ENCODE peak calls at places on chromosomes 6 and 20, in ten cellular contexts. B is bronchial epithelial cell; J is EL; Q is stimulated activated CD8-positive, alpha-beta memory T cell treated with anti-CD3 and anti-CD28 coated beads, Interleukin-4, amount 100 ng/mL, for 1 hour; G is CD8-positive, alpha-beta T cell; P is tibial nerve; H is epithelial cell of proximal tubule; A is NCI-H226; C is germinal center; W is activated T-helper 1 cell treated with anti-CD3 and anti-CD28 coated beads, Interleukin-12 subunit alpha, Interleukin-12 subunit beta, Interleukin-2, Interleukin-4 antibody, amounts not matched to agents 30 ng/mL and 10 ng/mL and 1 ng/mL, durations not matched to agents 14 hours and 24 hours and 36 hours. D is an unnamed sample.

GRCh38 chr6:1797801-1798200 is 188.1 kb downstream of the FOXC1 start:
- DNase-seq in B (peak), J (peak), Q (no peak), G (no peak), P (no peak), H (no peak), A (no peak), C (no peak), W (no peak), D (no peak)

GRCh38 chr6:21149460-21149859 is 444.1 kb upstream of the SOX4 start:
- DNase-seq in B (no peak), J (peak), Q (no peak), G (no peak), P (no peak), H (no peak), A (peak), C (no peak), W (no peak), D (no peak)

GRCh38 chr20:56166781-56167465 is 81.6 kb upstream of the MC3R start:
- DNase-seq in B (no peak), J (no peak), Q (no peak), G (no peak), P (no peak), H (no peak), A (no peak), C (no peak), W (no peak), D (no peak)

GRCh38 chr6:8057263-8057662 is 6.9 kb downstream of the BLOC1S5 start:
- DNase-seq in B (no peak), J (no peak), Q (no peak), G (no peak), P (no peak), H (no peak), A (no peak), C (no peak), W (no peak), D (no peak)

GRCh38 chr6:9628819-9629218 is 786.1 kb downstream of the TFAP2A start:
- DNase-seq in B (peak), J (no peak), Q (no peak), G (no peak), P (no peak), H (no peak), A (peak), C (no peak), W (no peak), D (no peak)

GRCh38 chr6:32947552-32948465 is 5.1 kb downstream of the HLA-DMA start:
- DNase-seq in B (peak), J (peak), Q (no peak), G (peak), P (no peak), H (no peak), A (peak), C (no peak), W (peak), D (peak)

GRCh38 chr6:64230530-64230929 is 594.9 kb downstream of the PHF3 start:
- DNase-seq in B (no peak), J (no peak), Q (no peak), G (no peak), P (no peak), H (no peak), A (no peak), C (no peak), W (no peak), D (no peak)

GRCh38 chr6:8131265-8131897 is 29.0 kb upstream of the EEF1E1 start:
- DNase-seq in B (peak), J (peak), Q (no peak), G (peak), P (no peak), H (no peak), A (peak), C (peak), W (peak), D (peak)

GRCh38 chr6:170087946-170088348 is 202.9 kb downstream of the DLL1 start:
- DNase-seq in B (no peak), J (no peak), Q (no peak), G (peak), P (no peak), H (no peak), A (no peak), C (peak), W (peak), D (no peak)

GRCh38 chr6:125481056-125481455 is 179.3 kb upstream of the HDDC2 start:
- DNase-seq in B (no peak), J (no peak), Q (no peak), G (no peak), P (no peak), H (no peak), A (no peak), C (no peak), W (no peak), D (no peak)

GRCh38 chr20:46652699-46653098 is 1.4 kb upstream of the SLC13A3 start:
- DNase-seq in B (peak), J (no peak), Q (no peak), G (no peak), P (no peak), H (no peak), A (no peak), C (no peak), W (no peak), D (no peak)

GRCh38 chr6:38845931-38846330 is 130.8 kb downstream of the DNAH8 start:
- DNase-seq in B (no peak), J (no peak), Q (no peak), G (no peak), P (no peak), H (no peak), A (no peak), C (no peak), W (no peak), D (no peak)

GRCh38 chr6:46010771-46011170 is 4.9 kb downstream of the CLIC5 start:
- DNase-seq in B (no peak), J (no peak), Q (no peak), G (no peak), P (no peak), H (no peak), A (no peak), C (no peak), W (no peak), D (no peak)

GRCh38 chr6:45655630-45656422 is 278.1 kb upstream of the SUPT3H start:
- DNase-seq in B (peak), J (peak), Q (no peak), G (no peak), P (no peak), H (peak), A (peak), C (no peak), W (no peak), D (no peak)

GRCh38 chr20:43853174-43853803 is 61.4 kb upstream of the TOX2 start:
- DNase-seq in B (peak), J (peak), Q (no peak), G (no peak), P (no peak), H (no peak), A (peak), C (no peak), W (no peak), D (no peak)

GRCh38 chr20:63495771-63496403 is 3.0 kb downstream of the EEF1A2 start:
- DNase-seq in B (peak), J (peak), Q (peak), G (peak), P (peak), H (no peak), A (no peak), C (peak), W (peak), D (no peak)

GRCh38 chr6:90294614-90294988 is 2.0 kb downstream of the BACH2 start:
- DNase-seq in B (no peak), J (no peak), Q (no peak), G (peak), P (no peak), H (no peak), A (no peak), C (peak), W (no peak), D (no peak)

GRCh38 chr20:39190666-39191570 is 228.8 kb downstream of the DHX35 start:
- DNase-seq in B (peak), J (peak), Q (no peak), G (no peak), P (no peak), H (peak), A (no peak), C (no peak), W (no peak), D (no peak)

GRCh38 chr6:161748535-161749386 is 474.9 kb upstream of the AGPAT4 start:
- DNase-seq in B (no peak), J (peak), Q (no peak), G (no peak), P (no peak), H (no peak), A (no peak), C (no peak), W (no peak), D (no peak)

GRCh38 chr6:151661928-151662327 is 145.6 kb upstream of the ESR1 start:
- DNase-seq in B (no peak), J (no peak), Q (no peak), G (no peak), P (no peak), H (no peak), A (no peak), C (no peak), W (no peak), D (no peak)

GRCh38 chr6:32785781-32786533 is 22.6 kb upstream of the HLA-DQB2 start:
- DNase-seq in B (peak), J (peak), Q (no peak), G (peak), P (no peak), H (peak), A (peak), C (peak), W (peak), D (peak)

GRCh38 chr6:111113731-111114438 is 26.6 kb downstream of the SLC16A10 start:
- DNase-seq in B (peak), J (peak), Q (no peak), G (peak), P (no peak), H (no peak), A (no peak), C (no peak), W (no peak), D (peak)

GRCh38 chr20:57224641-57225138 is 41.8 kb downstream of the BMP7 start:
- DNase-seq in B (no peak), J (peak), Q (no peak), G (no peak), P (no peak), H (no peak), A (no peak), C (no peak), W (no peak), D (no peak)

D was measured in NCI-H2227 treated with DMSO at 0.1 percent for 48 hours.